ENCODE peak calls at places on chromosomes 4 and X, in six cellular contexts. S, Y, B, G, L and V are unnamed samples.

GRCh38 chr4:13584481-13584880 is 40.2 kb upstream of the NKX3-2 start:
- DNase-seq in S (no peak), Y (no peak), B (no peak), G (no peak), L (no peak), V (no peak)

GRCh38 chrX:2627272-2627867 is 63.7 kb upstream of the CD99 start:
- DNase-seq in S (peak; percentile 55), Y (no peak), B (peak; percentile 61), G (peak; percentile 43), L (peak; percentile 53), V (no peak)

GRCh38 chrX:124239911-124240310 is 92.5 kb upstream of the TEX13D start:
- DNase-seq in S (no peak), Y (no peak), B (no peak), G (peak; percentile 50), L (no peak), V (no peak)

GRCh38 chr4:26434030-26434639 is 56.1 kb downstream of the CCKAR start:
- DNase-seq in S (peak; percentile 68), Y (no peak), B (no peak), G (no peak), L (no peak), V (no peak)

GRCh38 chr4:87073570-87074470 is 139.0 kb downstream of the AFF1 start:
- DNase-seq in S (peak; percentile 37), Y (no peak), B (peak; percentile 46), G (peak; percentile 45), L (no peak), V (no peak)

GRCh38 chr4:102578819-102579218 is 77.7 kb downstream of the NFKB1 start:
- DNase-seq in S (no peak), Y (no peak), B (no peak), G (no peak), L (no peak), V (no peak)

GRCh38 chr4:87657525-87657924 is 7.4 kb downstream of the DMP1 start:
- DNase-seq in S (peak; percentile 51), Y (no peak), B (no peak), G (no peak), L (peak; percentile 37), V (no peak)

GRCh38 chr4:14096406-14096965 is 469.0 kb upstream of the BOD1L1 start:
- DNase-seq in S (peak; percentile 53), Y (no peak), B (no peak), G (no peak), L (no peak), V (no peak)

GRCh38 chrX:44748014-44748413 is 95.8 kb upstream of the DUSP21 start:
- DNase-seq in S (peak; percentile 4), Y (no peak), B (no peak), G (no peak), L (no peak), V (no peak)

GRCh38 chr4:26131711-26132110 is 189.1 kb upstream of the RBPJ start:
- DNase-seq in S (no peak), Y (no peak), B (no peak), G (peak; percentile 63), L (no peak), V (no peak)

GRCh38 chr4:1777822-1778641 is 15.1 kb upstream of the FGFR3 start:
- DNase-seq in S (peak; percentile 41), Y (no peak), B (peak; percentile 72), G (no peak), L (peak; percentile 25), V (no peak)

GRCh38 chr4:102560115-102560514 is 59.0 kb downstream of the NFKB1 start:
- DNase-seq in S (no peak), Y (no peak), B (no peak), G (no peak), L (no peak), V (no peak)

GRCh38 chrX:106707771-106708454 is 18.6 kb upstream of the RNF128 start:
- DNase-seq in S (peak; percentile 69), Y (no peak), B (no peak), G (no peak), L (peak; percentile 33), V (no peak)

GRCh38 chrX:66914082-66914481 is 275.2 kb upstream of the EDA2R start:
- DNase-seq in S (no peak), Y (no peak), B (no peak), G (no peak), L (no peak), V (peak; percentile 20)

GRCh38 chr4:13633671-13634070 is 6.1 kb upstream of the BOD1L1 start:
- DNase-seq in S (peak; percentile 32), Y (no peak), B (no peak), G (no peak), L (no peak), V (no peak)

GRCh38 chrX:133171962-133172708 is 46.0 kb downstream of the TFDP3 start:
- DNase-seq in S (peak; percentile 6), Y (no peak), B (peak; percentile 11), G (no peak), L (peak; percentile 22), V (no peak)

GRCh38 chr4:181685461-181685860 is 557.7 kb upstream of the TENM3 start:
- DNase-seq in S (no peak), Y (no peak), B (no peak), G (no peak), L (no peak), V (no peak)

GRCh38 chr4:96887857-96888256 is 1048.0 kb downstream of the PDHA2 start:
- DNase-seq in S (no peak), Y (no peak), B (no peak), G (no peak), L (no peak), V (no peak)

GRCh38 chr4:7857993-7858392 is 81.7 kb downstream of the AFAP1 start:
- DNase-seq in S (no peak), Y (no peak), B (no peak), G (no peak), L (no peak), V (no peak)

GRCh38 chrX:149248073-149248625 is 257.0 kb downstream of the IDS start:
- DNase-seq in S (no peak), Y (no peak), B (no peak), G (no peak), L (no peak), V (no peak)

DNA sequence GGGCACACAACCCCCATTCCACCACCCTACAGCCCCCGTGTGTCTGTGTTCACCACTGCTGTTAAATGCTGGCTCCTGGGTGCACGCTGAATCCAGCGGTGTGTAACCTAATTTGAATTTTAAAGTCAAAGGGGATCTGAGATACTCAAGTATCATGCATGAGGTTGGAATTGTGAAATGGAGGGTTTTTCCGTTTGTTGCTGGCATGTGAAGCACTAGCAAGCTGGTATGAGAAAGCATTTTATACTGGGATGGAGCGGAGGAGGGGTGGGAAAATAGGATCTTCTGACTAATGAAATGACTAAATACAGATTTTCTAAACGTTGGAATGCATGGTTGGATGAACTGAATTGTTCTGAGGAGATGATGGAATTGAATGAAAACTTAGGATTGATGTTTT is 36.9 kb upstream of the FAT1 start:
- DNase-seq in S (peak; percentile 70), Y (no peak), B (no peak), G (no peak), L (peak; percentile 81), V (no peak)
- H3K4me3 ChIP-seq in S (no peak overlapping the region), Y (no peak overlapping the region), B (no peak overlapping the region), G (no peak overlapping the region), L (no peak overlapping the region), V (no peak overlapping the region)

DNA sequence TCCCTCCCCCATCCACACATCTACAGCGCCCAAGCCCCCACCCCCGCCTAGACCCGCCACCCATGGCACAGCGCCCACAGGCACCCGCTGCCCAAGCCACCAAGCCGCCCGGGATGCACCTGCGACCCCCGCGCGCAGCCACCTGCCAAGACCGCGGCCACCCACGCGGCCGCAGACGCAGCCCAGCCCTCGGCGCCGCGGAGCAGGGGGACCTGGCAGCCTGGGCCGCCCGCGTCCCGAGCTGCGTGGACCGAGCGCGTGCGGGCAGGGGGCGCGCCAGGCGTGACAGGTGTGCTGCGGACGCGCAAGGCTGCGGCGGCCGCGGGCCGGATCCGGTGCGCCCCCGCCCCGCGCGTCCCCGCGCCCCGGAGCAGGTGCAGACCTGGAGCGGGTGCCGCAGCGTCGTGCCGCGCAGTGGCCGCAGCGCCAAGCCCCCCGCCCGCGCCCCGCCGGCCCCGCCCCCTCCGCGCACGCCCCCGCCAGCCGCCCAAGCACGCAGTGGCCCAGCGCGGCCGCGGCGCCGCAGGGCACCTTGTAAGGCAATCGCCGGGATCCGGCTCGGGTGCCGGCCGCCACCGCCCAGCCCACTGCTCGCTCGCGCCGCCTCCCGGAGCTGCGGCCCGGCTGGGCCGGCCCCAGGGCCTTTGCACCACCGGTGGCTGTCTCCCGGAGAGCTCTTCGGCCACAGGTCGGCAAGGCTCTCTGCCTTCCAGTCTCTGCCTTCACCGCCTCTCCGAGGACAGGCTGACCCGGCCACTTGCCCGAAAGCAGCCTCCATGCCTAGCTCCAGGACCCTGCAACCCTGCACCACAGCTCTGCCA is at the start of gene PNCK:
- DNase-seq in S (no peak), Y (no peak), B (no peak), G (no peak), L (no peak), V (no peak)
- H3K27ac ChIP-seq in S (no peak within 1 kb of the TSS), Y (no peak within 1 kb of the TSS), B (no peak within 1 kb of the TSS), G (no peak within 1 kb of the TSS), L (no peak within 1 kb of the TSS), V (no peak within 1 kb of the TSS)

DNA sequence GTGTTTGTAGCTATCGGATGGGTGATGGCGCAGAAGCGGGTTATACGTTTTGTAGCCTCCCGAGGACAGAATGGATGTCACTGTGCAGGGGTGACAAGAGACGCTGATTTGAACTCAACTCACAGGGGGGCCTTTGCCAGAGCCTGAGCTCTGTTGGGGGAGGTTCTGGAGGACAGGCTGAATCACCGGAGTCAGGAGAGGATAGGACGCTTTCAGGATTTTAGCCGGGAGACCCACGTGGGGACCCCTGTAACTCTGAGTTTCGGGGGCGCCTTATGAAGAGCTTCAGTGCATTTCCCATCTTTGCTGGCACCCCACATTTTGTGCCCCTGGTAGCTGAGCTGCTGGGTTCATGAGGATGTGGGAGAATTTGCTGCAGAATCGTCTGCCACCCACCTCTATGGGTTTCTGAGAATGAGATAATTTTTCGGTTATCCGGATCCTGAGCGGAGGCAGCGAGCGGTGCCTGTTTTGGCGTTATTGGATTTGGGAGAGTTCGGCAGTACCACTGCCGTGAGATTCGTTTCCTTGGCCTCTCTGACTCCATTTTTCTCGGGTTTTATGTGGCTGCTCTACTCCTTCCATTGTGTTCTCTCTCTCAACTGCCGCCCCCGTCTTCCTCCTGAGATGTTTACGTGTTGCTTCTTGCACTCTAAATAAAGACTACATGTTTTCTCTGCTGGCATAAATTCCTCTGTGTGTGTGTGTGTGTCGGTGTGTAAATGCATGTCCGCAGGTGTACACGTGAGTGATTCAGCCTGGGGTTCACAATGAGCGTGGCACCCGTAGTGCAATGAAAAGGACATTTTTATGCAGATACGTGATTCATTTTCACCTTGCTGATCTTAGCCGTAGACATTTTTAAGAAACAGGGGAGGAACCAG is 81.8 kb downstream of the STOX2 start:
- DNase-seq in S (no peak), Y (no peak), B (no peak), G (no peak), L (no peak), V (no peak)
- H3K4me3 ChIP-seq in S (no peak overlapping the region), Y (peak overlapping the region; percentile 59), B (no peak overlapping the region), G (no peak overlapping the region), L (peak overlapping the region; percentile 24), V (peak overlapping the region; percentile 42)

GRCh38 chr4:70839537-70840093 is at the start of gene GRSF1:
- DNase-seq in S (peak; percentile 96), Y (peak; percentile 95), B (peak; percentile 95), G (peak; percentile 96), L (peak; percentile 85), V (peak; percentile 97)

GRCh38 chr4:70838972-70839536 is 636 bp downstream of the GRSF1 start:
- DNase-seq in S (peak; percentile 74), Y (peak; percentile 70), B (peak; percentile 67), G (peak; percentile 67), L (peak; percentile 73), V (peak; percentile 61)

GRCh38 chr4:70844180-70844579 is 4.5 kb upstream of the GRSF1 start:
- DNase-seq in S (no peak), Y (no peak), B (no peak), G (no peak), L (no peak), V (no peak)

GRCh38 chr4:70842761-70843435 is 3.2 kb upstream of the GRSF1 start:
- DNase-seq in S (no peak), Y (no peak), B (peak; percentile 23), G (no peak), L (no peak), V (no peak)

GRCh38 chr4:70841951-70842350 is 2.3 kb upstream of the GRSF1 start:
- DNase-seq in S (no peak), Y (no peak), B (no peak), G (no peak), L (no peak), V (no peak)
- H3K27ac ChIP-seq in S (peak overlapping the region; percentile 72), Y (no peak overlapping the region), B (no peak overlapping the region), G (no peak overlapping the region), L (no peak overlapping the region), V (no peak overlapping the region)